ENCODE peak calls at places on chromosomes 7 and 10, in eight cellular contexts. One of them, this sample, is unnamed.

GRCh38 chr7:92925876-92926696 is 89.7 kb upstream of the CDK6 start:
- DNase-seq in kidney: peak
- DNase-seq in transverse colon: no peak
- DNase-seq in AML-193: no peak
- DNase-seq in T1000: no peak
- DNase-seq in ELF-1: peak
- DNase-seq in right atrium auricular region: no peak
- DNase-seq in HS-5: no peak
- DNase-seq in this sample: peak

GRCh38 chr7:124801330-124801895 is 35.8 kb upstream of the GPR37 start:
- DNase-seq in kidney: no peak
- DNase-seq in transverse colon: no peak
- DNase-seq in AML-193: no peak
- DNase-seq in T1000: no peak
- DNase-seq in ELF-1: no peak
- DNase-seq in right atrium auricular region: no peak
- DNase-seq in HS-5: no peak
- DNase-seq in this sample: no peak

GRCh38 chr7:84108119-84108518 is 86.5 kb downstream of the SEMA3A start:
- DNase-seq in kidney: no peak
- DNase-seq in transverse colon: no peak
- DNase-seq in AML-193: no peak
- DNase-seq in T1000: no peak
- DNase-seq in ELF-1: no peak
- DNase-seq in right atrium auricular region: no peak
- DNase-seq in HS-5: no peak
- DNase-seq in this sample: no peak

GRCh38 chr7:27994639-27995038 is 186.0 kb downstream of the JAZF1 start:
- DNase-seq in kidney: no peak
- DNase-seq in transverse colon: peak
- DNase-seq in AML-193: no peak
- DNase-seq in T1000: no peak
- DNase-seq in ELF-1: no peak
- DNase-seq in right atrium auricular region: no peak
- DNase-seq in HS-5: peak
- DNase-seq in this sample: no peak

GRCh38 chr7:28478661-28479060 is 66.3 kb downstream of the CREB5 start:
- DNase-seq in kidney: no peak
- DNase-seq in transverse colon: no peak
- DNase-seq in AML-193: no peak
- DNase-seq in T1000: no peak
- DNase-seq in ELF-1: no peak
- DNase-seq in right atrium auricular region: no peak
- DNase-seq in HS-5: no peak
- DNase-seq in this sample: no peak

GRCh38 chr10:133327651-133328357 is 8.9 kb downstream of the CALY start:
- DNase-seq in kidney: peak
- DNase-seq in transverse colon: no peak
- DNase-seq in AML-193: no peak
- DNase-seq in T1000: no peak
- DNase-seq in ELF-1: no peak
- DNase-seq in right atrium auricular region: no peak
- DNase-seq in HS-5: no peak
- DNase-seq in this sample: no peak

GRCh38 chr7:30173058-30173897 is 38.5 kb downstream of the MTURN start:
- DNase-seq in kidney: peak
- DNase-seq in transverse colon: peak
- DNase-seq in AML-193: peak
- DNase-seq in T1000: peak
- DNase-seq in ELF-1: peak
- DNase-seq in right atrium auricular region: peak
- DNase-seq in HS-5: no peak
- DNase-seq in this sample: no peak

GRCh38 chr10:46516660-46517416 is 39.6 kb downstream of the GPRIN2 start:
- DNase-seq in kidney: no peak
- DNase-seq in transverse colon: peak
- DNase-seq in AML-193: no peak
- DNase-seq in T1000: peak
- DNase-seq in ELF-1: no peak
- DNase-seq in right atrium auricular region: no peak
- DNase-seq in HS-5: peak
- DNase-seq in this sample: no peak

GRCh38 chr7:133582766-133583523 is 330.1 kb downstream of the EXOC4 start:
- DNase-seq in kidney: no peak
- DNase-seq in transverse colon: no peak
- DNase-seq in AML-193: no peak
- DNase-seq in T1000: no peak
- DNase-seq in ELF-1: no peak
- DNase-seq in right atrium auricular region: no peak
- DNase-seq in HS-5: peak
- DNase-seq in this sample: no peak

GRCh38 chr10:130137077-130137448 is 872 bp downstream of the GLRX3 start:
- DNase-seq in kidney: no peak
- DNase-seq in transverse colon: no peak
- DNase-seq in AML-193: no peak
- DNase-seq in T1000: no peak
- DNase-seq in ELF-1: peak
- DNase-seq in right atrium auricular region: no peak
- DNase-seq in HS-5: no peak
- DNase-seq in this sample: no peak

GRCh38 chr10:52391927-52392602 is 78.0 kb downstream of the DKK1 start:
- DNase-seq in kidney: no peak
- DNase-seq in transverse colon: no peak
- DNase-seq in AML-193: no peak
- DNase-seq in T1000: no peak
- DNase-seq in ELF-1: no peak
- DNase-seq in right atrium auricular region: no peak
- DNase-seq in HS-5: no peak
- DNase-seq in this sample: no peak

GRCh38 chr7:108001759-108002725 is 919 bp downstream of the LAMB1 start:
- DNase-seq in kidney: peak
- DNase-seq in transverse colon: peak
- DNase-seq in AML-193: no peak
- DNase-seq in T1000: no peak
- DNase-seq in ELF-1: peak
- DNase-seq in right atrium auricular region: no peak
- DNase-seq in HS-5: no peak
- DNase-seq in this sample: peak

GRCh38 chr7:140654661-140655060 is 14.0 kb upstream of the DENND2A start:
- DNase-seq in kidney: no peak
- DNase-seq in transverse colon: no peak
- DNase-seq in AML-193: no peak
- DNase-seq in T1000: no peak
- DNase-seq in ELF-1: no peak
- DNase-seq in right atrium auricular region: no peak
- DNase-seq in HS-5: no peak
- DNase-seq in this sample: no peak

GRCh38 chr7:12540850-12541249 is 29.7 kb upstream of the SCIN start:
- DNase-seq in kidney: no peak
- DNase-seq in transverse colon: no peak
- DNase-seq in AML-193: no peak
- DNase-seq in T1000: no peak
- DNase-seq in ELF-1: no peak
- DNase-seq in right atrium auricular region: no peak
- DNase-seq in HS-5: no peak
- DNase-seq in this sample: no peak